ENCODE peak calls at places on chromosomes 7 and 10, in nine cellular contexts. J is cardiac fibroblast; C is naive thymus-derived CD8-positive, alpha-beta T cell; O is activated CD4-positive, alpha-beta memory T cell treated with anti-CD3 and anti-CD28 coated beads for 36 hours; N is stimulated activated CD8-positive, alpha-beta memory T cell treated with anti-CD3 and anti-CD28 coated beads, Interleukin-4, amount 100 ng/mL, for 1 hour; X is GM10248; I is effector memory CD4-positive, alpha-beta T cell; F is activated T-helper 1 cell treated with Interleukin-2 at 50 U/mL for 16 hours; Z is NCI-H748 treated with DMSO at 0.1 percent for 48 hours. B is an unnamed sample.

GRCh38 chr7:103637726-103638125 is 191.7 kb upstream of the SLC26A5 start:
- DNase-seq in J (peak; percentile 76), C (no peak), O (no peak), N (no peak), X (no peak), I (no peak), F (no peak), Z (no peak), B (peak; percentile 31)

GRCh38 chr10:132886211-132887099 is 55.9 kb downstream of the CFAP46 start:
- DNase-seq in J (no peak), C (no peak), O (no peak), N (no peak), X (no peak), I (no peak), F (no peak), Z (no peak), B (no peak)

GRCh38 chr10:130499541-130499940 is 363.4 kb downstream of the GLRX3 start:
- DNase-seq in J (no peak), C (no peak), O (no peak), N (no peak), X (no peak), I (no peak), F (no peak), Z (no peak), B (no peak)

GRCh38 chr7:139566736-139567646 is 43.5 kb downstream of the CLEC2L start:
- DNase-seq in J (no peak), C (no peak), O (no peak), N (no peak), X (no peak), I (no peak), F (no peak), Z (no peak), B (no peak)

GRCh38 chr10:5442056-5442989 is 30.0 kb downstream of the NET1 start:
- DNase-seq in J (peak; percentile 72), C (peak; percentile 13), O (no peak), N (no peak), X (peak; percentile 32), I (no peak), F (no peak), Z (peak; percentile 42), B (no peak)

GRCh38 chr10:132124201-132124920 is 58.6 kb downstream of the JAKMIP3 start:
- DNase-seq in J (no peak), C (no peak), O (no peak), N (no peak), X (no peak), I (no peak), F (no peak), Z (no peak), B (no peak)

GRCh38 chr7:55509322-55509721 is 63.0 kb downstream of the VOPP1 start:
- DNase-seq in J (peak; percentile 59), C (no peak), O (no peak), N (no peak), X (no peak), I (no peak), F (no peak), Z (no peak), B (no peak)

GRCh38 chr10:77501846-77502251 is 135.8 kb downstream of the KCNMA1 start:
- DNase-seq in J (peak; percentile 59), C (no peak), O (no peak), N (no peak), X (no peak), I (no peak), F (no peak), Z (no peak), B (no peak)

GRCh38 chr10:1049425-1049958 is 573 bp upstream of the IDI1 start:
- DNase-seq in J (no peak), C (no peak), O (no peak), N (no peak), X (no peak), I (no peak), F (no peak), Z (no peak), B (no peak)

GRCh38 chr7:87709258-87709657 is 81.1 kb downstream of the RUNDC3B start:
- DNase-seq in J (no peak), C (no peak), O (no peak), N (no peak), X (no peak), I (no peak), F (no peak), Z (no peak), B (no peak)

GRCh38 chr7:77985974-77986339 is 187.4 kb downstream of the PHTF2 start:
- DNase-seq in J (no peak), C (no peak), O (no peak), N (no peak), X (no peak), I (no peak), F (no peak), Z (no peak), B (no peak)

GRCh38 chr10:124015991-124016390 is 77.4 kb downstream of the CHST15 start:
- DNase-seq in J (no peak), C (no peak), O (no peak), N (no peak), X (no peak), I (no peak), F (no peak), Z (no peak), B (no peak)

GRCh38 chr7:51017576-51018535 is 235.2 kb upstream of the GRB10 start:
- DNase-seq in J (no peak), C (no peak), O (no peak), N (no peak), X (no peak), I (no peak), F (no peak), Z (no peak), B (no peak)

GRCh38 chr7:10773430-10773829 is 200.2 kb upstream of the PHF14 start:
- DNase-seq in J (no peak), C (no peak), O (no peak), N (no peak), X (no peak), I (no peak), F (no peak), Z (no peak), B (no peak)

GRCh38 chr7:127819975-127820778 is 168.2 kb downstream of the SND1 start:
- DNase-seq in J (peak; percentile 54), C (no peak), O (no peak), N (no peak), X (peak; percentile 28), I (no peak), F (no peak), Z (no peak), B (peak; percentile 28)

GRCh38 chr10:59019603-59020002 is 156.8 kb upstream of the PHYHIPL start:
- DNase-seq in J (peak; percentile 36), C (no peak), O (no peak), N (no peak), X (no peak), I (no peak), F (no peak), Z (no peak), B (no peak)